ENCODE peak calls at places on chromosomes 6 and 20, in five cellular contexts. M, B, D, A and G are unnamed samples.

GRCh38 chr20:47800619-47801018 is 15.3 kb upstream of the SULF2 start:
- DNase-seq in D (no peak), A (peak), B (no peak), M (peak), G (no peak)

GRCh38 chr6:112562348-112563220 is 215.5 kb downstream of the RFPL4B start:
- DNase-seq in B (no peak), D (no peak), M (no peak), A (peak), G (no peak)

GRCh38 chr20:64152906-64153305 is 11.3 kb upstream of the MYT1 start:
- DNase-seq in M (no peak), B (no peak), D (no peak), A (no peak), G (no peak)

GRCh38 chr6:164151161-164151728 is 736.7 kb downstream of the QKI start:
- DNase-seq in M (no peak), A (no peak), B (no peak), D (no peak), G (no peak)

GRCh38 chr20:55515831-55516230 is 489.5 kb downstream of the CBLN4 start:
- DNase-seq in A (no peak), B (no peak), M (no peak), D (no peak), G (no peak)

GRCh38 chr6:89518352-89519055 is 85.6 kb downstream of the ANKRD6 start:
- DNase-seq in B (no peak), A (no peak), M (no peak), D (no peak), G (no peak)

GRCh38 chr6:158016571-158017383 is 35.1 kb downstream of the SYNJ2 start:
- DNase-seq in A (no peak), D (no peak), M (no peak), B (no peak), G (no peak)

GRCh38 chr6:71294121-71294523 is 5.5 kb downstream of the OGFRL1 start:
- DNase-seq in B (no peak), M (no peak), D (no peak), A (no peak), G (no peak)

GRCh38 chr20:17939622-17940446 is 28.8 kb downstream of the SNX5 start:
- DNase-seq in A (no peak), B (no peak), D (no peak), M (no peak), G (no peak)

GRCh38 chr20:55888655-55889054 is 116.7 kb downstream of the CBLN4 start:
- DNase-seq in D (no peak), M (peak), B (no peak), A (no peak), G (no peak)

GRCh38 chr20:62678553-62678952 is 30.1 kb upstream of the NTSR1 start:
- DNase-seq in A (no peak), D (no peak), M (no peak), B (no peak), G (no peak)

GRCh38 chr6:74073429-74073828 is 377.4 kb downstream of the CD109 start:
- DNase-seq in M (no peak), B (no peak), A (no peak), D (no peak), G (no peak)

GRCh38 chr6:159953091-159953581 is 15.7 kb upstream of the IGF2R start:
- DNase-seq in B (peak), D (no peak), M (no peak), A (peak), G (no peak)

GRCh38 chr6:42509765-42510164 is 54.1 kb upstream of the UBR2 start:
- DNase-seq in D (no peak), A (no peak), B (no peak), M (no peak), G (no peak)

GRCh38 chr6:41348934-41349333 is 13.5 kb downstream of the NCR2 start:
- DNase-seq in M (no peak), B (no peak), D (no peak), A (no peak), G (no peak)

GRCh38 chr6:75210885-75211739 is 5.3 kb upstream of the COL12A1 start:
- DNase-seq in M (peak), A (no peak), B (peak), D (peak), G (no peak)

GRCh38 chr20:1327241-1327653 is 1.7 kb downstream of the SDCBP2 start:
- DNase-seq in A (peak), D (no peak), B (no peak), M (no peak), G (no peak)

GRCh38 chr20:24100370-24101011 is 111.9 kb upstream of the GGTLC1 start:
- DNase-seq in B (peak), D (peak), A (no peak), M (peak), G (peak)

GRCh38 chr6:8683204-8683603 is 247.9 kb upstream of the SLC35B3 start:
- DNase-seq in D (no peak), M (no peak), B (no peak), A (no peak), G (no peak)

GRCh38 chr6:30325150-30325872 is 1.4 kb upstream of the TRIM39 start:
- DNase-seq in D (no peak), M (peak), B (peak), A (no peak), G (no peak)

GRCh38 chr6:156423829-156424228 is 353.3 kb upstream of the ARID1B start:
- DNase-seq in B (no peak), A (no peak), M (no peak), D (no peak), G (no peak)

GRCh38 chr20:5349448-5349847 is 32.7 kb upstream of the PROKR2 start:
- DNase-seq in B (no peak), A (no peak), D (no peak), M (no peak), G (no peak)

GRCh38 chr6:43801489-43802181 is 31.6 kb downstream of the VEGFA start:
- DNase-seq in B (peak), D (no peak), A (no peak), M (no peak), G (no peak)

GRCh38 chr6:96197241-96197640 is 181.5 kb downstream of the FUT9 start:
- DNase-seq in B (no peak), M (no peak), A (no peak), D (no peak), G (no peak)

GRCh38 chr20:5657190-5657872 is 92.9 kb upstream of the SHLD1 start:
- DNase-seq in B (no peak), D (no peak), M (peak), A (peak), G (no peak)

GRCh38 chr6:124964084-124964763 is 2.0 kb downstream of the RNF217 start:
- DNase-seq in M (no peak), B (no peak), A (no peak), D (no peak), G (no peak)

GRCh38 chr6:10369896-10370295 is 45.0 kb downstream of the TFAP2A start:
- DNase-seq in B (no peak), M (no peak), D (no peak), A (no peak), G (no peak)

GRCh38 chr20:40433341-40433861 is 255.6 kb downstream of the MAFB start:
- DNase-seq in B (no peak), D (no peak), M (no peak), A (no peak), G (no peak)

GRCh38 chr20:10253750-10254149 is 35.1 kb downstream of the SNAP25 start:
- DNase-seq in B (no peak), D (no peak), A (no peak), M (no peak), G (no peak)

GRCh38 chr20:10247440-10247839 is 28.8 kb downstream of the SNAP25 start:
- DNase-seq in B (no peak), M (no peak), A (no peak), D (no peak), G (no peak)

GRCh38 chr20:10249048-10249770 is 30.6 kb downstream of the SNAP25 start:
- DNase-seq in B (no peak), A (no peak), D (no peak), M (no peak), G (no peak)

GRCh38 chr20:10249822-10250221 is 31.2 kb downstream of the SNAP25 start:
- DNase-seq in B (no peak), A (no peak), D (no peak), M (no peak), G (no peak)

DNA sequence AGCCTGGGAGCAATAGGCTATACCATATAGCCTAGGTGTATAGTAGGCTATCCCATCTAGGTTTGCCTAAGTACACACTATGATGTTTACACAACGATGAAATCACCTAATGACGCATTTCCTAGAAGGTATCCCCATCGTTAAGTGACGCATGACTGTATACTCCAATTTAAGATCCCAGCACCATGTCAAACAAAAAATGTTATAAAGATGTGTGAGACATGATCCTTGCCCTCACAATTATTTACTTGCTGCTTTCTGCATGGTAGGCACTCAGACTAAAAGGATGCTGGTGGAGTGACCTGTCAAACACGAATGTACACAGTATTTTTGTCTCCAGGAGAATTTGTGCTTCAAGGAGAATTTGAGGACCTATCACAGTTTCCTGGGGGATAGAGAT is 32.3 kb downstream of the SNAP25 start:
- DNase-seq in B (no peak), M (no peak), D (no peak), A (no peak), G (no peak)
- TF ChIP-seq EP300 in B (no peak), M (no peak), D (no peak), A (no peak), G (no peak)

GRCh38 chr20:46562373-46563169 is 12.1 kb upstream of the OCSTAMP start:
- DNase-seq in M (peak), D (peak), A (peak), B (peak), G (peak)
- TF ChIP-seq EP300 in M (no peak), D (no peak), A (no peak), B (no peak), G (peak)

GRCh38 chr6:87088076-87088475 is 6.8 kb downstream of the CGA start:
- DNase-seq in A (no peak), M (no peak), B (no peak), D (no peak), G (no peak)
- TF ChIP-seq EP300 in A (no peak), M (no peak), B (no peak), D (no peak), G (no peak)

DNA sequence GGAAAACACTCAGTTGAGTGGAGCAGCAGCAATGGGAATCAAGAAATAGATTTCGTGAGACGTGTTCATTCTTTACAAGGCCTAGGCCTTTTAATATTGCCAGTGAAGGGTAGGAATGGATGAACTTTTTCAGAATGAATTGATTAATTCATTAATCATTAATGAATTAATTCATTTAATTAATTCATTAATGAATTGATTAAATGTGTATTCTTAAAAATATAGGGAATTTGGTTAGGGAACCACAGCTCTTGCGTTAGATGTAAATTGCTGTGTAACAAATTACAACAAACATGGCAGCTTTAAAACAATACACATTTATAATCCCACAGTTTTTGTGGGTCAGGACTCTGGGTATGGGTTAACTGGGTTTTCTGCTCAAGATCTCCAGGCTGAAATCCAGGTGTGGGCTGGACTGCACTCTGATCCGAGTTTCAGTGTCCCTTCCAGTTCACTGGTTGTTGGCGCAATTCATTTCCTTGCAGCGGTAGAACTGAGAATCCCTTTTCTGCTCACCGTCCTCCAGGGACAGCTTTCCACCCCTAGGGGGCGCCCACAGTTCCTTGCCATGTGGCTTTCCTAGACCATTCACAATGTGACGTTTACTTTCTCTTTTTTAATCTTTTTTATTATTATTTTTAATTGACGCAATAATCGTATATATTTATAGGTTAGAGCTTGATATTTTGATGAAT is 32.8 kb upstream of the BCAS1 start:
- DNase-seq in M (peak), D (peak), A (peak), B (peak), G (peak)
- TF ChIP-seq EP300 in M (no peak), D (no peak), A (no peak), B (no peak), G (no peak)

DNA sequence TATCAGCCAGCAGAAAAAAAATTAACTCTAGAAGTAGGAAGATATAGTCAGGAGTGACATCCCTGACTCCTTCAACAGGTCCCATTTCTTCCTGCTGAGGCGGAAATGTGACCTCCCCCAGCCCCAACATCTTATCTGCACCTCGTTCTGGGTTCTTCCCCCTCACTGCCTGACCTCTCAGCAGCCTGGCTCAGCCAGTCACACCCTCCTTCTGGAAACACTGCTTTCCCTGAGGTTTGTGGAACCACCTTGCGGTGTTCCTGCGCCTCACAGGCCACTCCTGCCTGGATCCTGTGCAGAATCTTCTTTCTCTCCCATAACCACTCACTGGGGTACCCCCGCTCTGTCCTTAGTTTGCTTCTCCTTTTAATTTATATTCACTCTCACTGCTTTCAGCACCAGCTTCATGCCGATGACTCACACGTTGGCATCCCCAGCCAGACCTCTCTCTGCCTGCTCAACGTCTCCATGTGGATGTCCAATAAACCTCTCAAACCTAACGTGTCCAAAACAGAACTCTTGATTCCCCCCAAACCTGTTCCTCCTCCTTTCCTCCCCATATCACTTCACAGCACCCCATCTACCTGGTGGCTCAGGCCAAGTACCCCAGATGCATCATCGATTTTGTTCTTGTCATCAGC is 222.8 kb upstream of the PLN start:
- DNase-seq in B (no peak), A (no peak), M (no peak), D (no peak), G (no peak)
- TF ChIP-seq EP300 in B (no peak), A (no peak), M (no peak), D (no peak), G (no peak)

GRCh38 chr20:22583773-22584629 is at the start of gene FOXA2:
- DNase-seq in B (peak), A (no peak), M (no peak), D (peak), G (no peak)
- TF ChIP-seq EP300 in B (no peak), A (no peak), M (no peak), D (no peak), G (no peak)